ENCODE peak calls at places on chromosomes 6 and 20, in eight cellular contexts. A is right cardiac atrium; Q is CD4-positive, CD25-positive, alpha-beta regulatory T cell; I is aorta; L is uterus; E is cardiac muscle cell; S is AG10803; W is CD8-positive, alpha-beta T cell. V is an unnamed sample.

GRCh38 chr6:143117108-143117507 is 56.4 kb downstream of the AIG1 start:
- DNase-seq in A (no peak), Q (no peak), I (no peak), L (no peak), E (no peak), S (no peak), W (no peak), V (no peak)

GRCh38 chr20:44196278-44196677 is 9.3 kb upstream of the JPH2 start:
- DNase-seq in A (no peak), Q (peak; percentile 27), I (no peak), L (no peak), E (no peak), S (no peak), W (no peak), V (no peak)

GRCh38 chr6:83258517-83258916 is 65.4 kb downstream of the RWDD2A start:
- DNase-seq in A (no peak), Q (no peak), I (no peak), L (no peak), E (peak; percentile 35), S (no peak), W (no peak), V (no peak)

GRCh38 chr6:13484138-13484708 is 3.2 kb downstream of the GFOD1 start:
- DNase-seq in A (no peak), Q (no peak), I (no peak), L (no peak), E (no peak), S (no peak), W (no peak), V (no peak)

GRCh38 chr20:48026981-48027592 is 241.8 kb upstream of the SULF2 start:
- DNase-seq in A (no peak), Q (no peak), I (no peak), L (no peak), E (no peak), S (peak; percentile 39), W (no peak), V (no peak)

GRCh38 chr6:53035549-53036213 is 29.5 kb upstream of the FBXO9 start:
- DNase-seq in A (no peak), Q (no peak), I (no peak), L (no peak), E (no peak), S (no peak), W (no peak), V (no peak)

GRCh38 chr20:57211949-57212889 is 54.2 kb downstream of the BMP7 start:
- DNase-seq in A (peak; percentile 70), Q (no peak), I (peak; percentile 87), L (peak; percentile 68), E (peak; percentile 52), S (peak; percentile 87), W (no peak), V (no peak)

GRCh38 chr6:48140221-48140620 is 29.2 kb upstream of the PTCHD4 start:
- DNase-seq in A (no peak), Q (no peak), I (no peak), L (no peak), E (no peak), S (no peak), W (no peak), V (no peak)

GRCh38 chr6:125798734-125799510 is 8.2 kb downstream of the NCOA7 start:
- DNase-seq in A (no peak), Q (no peak), I (no peak), L (no peak), E (no peak), S (peak; percentile 44), W (no peak), V (peak; percentile 35)

GRCh38 chr20:59055302-59055701 is 12.7 kb upstream of the PRELID3B start:
- DNase-seq in A (no peak), Q (peak; percentile 53), I (no peak), L (no peak), E (no peak), S (no peak), W (no peak), V (no peak)

GRCh38 chr6:157989541-157990289 is 8.1 kb downstream of the SYNJ2 start:
- DNase-seq in A (peak; percentile 64), Q (no peak), I (peak; percentile 80), L (peak; percentile 73), E (peak; percentile 15), S (no peak), W (no peak), V (no peak)

GRCh38 chr20:25484224-25484846 is 76.9 kb downstream of the GINS1 start:
- DNase-seq in A (no peak), Q (no peak), I (no peak), L (no peak), E (no peak), S (no peak), W (no peak), V (no peak)

GRCh38 chr6:93644611-93645010 is 225.3 kb upstream of the EPHA7 start:
- DNase-seq in A (no peak), Q (no peak), I (no peak), L (no peak), E (peak; percentile 22), S (no peak), W (no peak), V (no peak)

GRCh38 chr20:52984451-52984810 is 12.3 kb downstream of the TSHZ2 start:
- DNase-seq in A (no peak), Q (no peak), I (no peak), L (no peak), E (no peak), S (no peak), W (no peak), V (no peak)

GRCh38 chr6:27502508-27503435 is 29.9 kb upstream of the ZNF184 start:
- DNase-seq in A (peak; percentile 55), Q (peak; percentile 71), I (peak; percentile 68), L (peak; percentile 74), E (peak; percentile 47), S (peak; percentile 59), W (peak; percentile 80), V (peak; percentile 31)

GRCh38 chr20:21514553-21515251 is 838 bp upstream of the NKX2-2 start:
- DNase-seq in A (no peak), Q (no peak), I (no peak), L (no peak), E (no peak), S (no peak), W (no peak), V (no peak)

GRCh38 chr6:143583542-143584330 is 72.2 kb upstream of the FUCA2 start:
- DNase-seq in A (no peak), Q (no peak), I (no peak), L (no peak), E (no peak), S (peak; percentile 87), W (no peak), V (no peak)

GRCh38 chr20:47496118-47496517 is 5.6 kb upstream of the NCOA3 start:
- DNase-seq in A (no peak), Q (no peak), I (no peak), L (no peak), E (no peak), S (no peak), W (no peak), V (no peak)

GRCh38 chr6:43221046-43221773 is 8.1 kb downstream of the DNPH1 start:
- DNase-seq in A (no peak), Q (peak; percentile 24), I (no peak), L (no peak), E (no peak), S (peak; percentile 14), W (no peak), V (no peak)

GRCh38 chr20:44720617-44720993 is 5.4 kb downstream of the CCN5 start:
- DNase-seq in A (no peak), Q (no peak), I (peak; percentile 68), L (no peak), E (no peak), S (peak; percentile 86), W (no peak), V (no peak)

GRCh38 chr20:57535297-57535696 is 10.4 kb upstream of the CTCFL start:
- DNase-seq in A (no peak), Q (no peak), I (no peak), L (no peak), E (no peak), S (no peak), W (no peak), V (no peak)

GRCh38 chr20:818001-818664 is 15.4 kb upstream of the FAM110A start:
- DNase-seq in A (no peak), Q (no peak), I (no peak), L (no peak), E (no peak), S (no peak), W (no peak), V (no peak)

GRCh38 chr6:112691289-112691688 is 344.2 kb downstream of the RFPL4B start:
- DNase-seq in A (no peak), Q (no peak), I (no peak), L (no peak), E (no peak), S (peak; percentile 93), W (no peak), V (no peak)

GRCh38 chr20:24102749-24103148 is 114.2 kb upstream of the GGTLC1 start:
- DNase-seq in A (no peak), Q (no peak), I (no peak), L (no peak), E (no peak), S (no peak), W (no peak), V (no peak)

GRCh38 chr20:24109537-24109936 is 121.0 kb upstream of the GGTLC1 start:
- DNase-seq in A (no peak), Q (no peak), I (no peak), L (no peak), E (no peak), S (no peak), W (no peak), V (no peak)

GRCh38 chr20:24109008-24109407 is 120.4 kb upstream of the GGTLC1 start:
- DNase-seq in A (no peak), Q (no peak), I (no peak), L (no peak), E (no peak), S (peak; percentile 23), W (peak; percentile 54), V (no peak)

GRCh38 chr20:24106155-24106800 is 117.7 kb upstream of the GGTLC1 start:
- DNase-seq in A (no peak), Q (no peak), I (no peak), L (no peak), E (no peak), S (no peak), W (no peak), V (no peak)

GRCh38 chr20:24106801-24107158 is 118.2 kb upstream of the GGTLC1 start:
- DNase-seq in A (no peak), Q (no peak), I (no peak), L (no peak), E (no peak), S (no peak), W (no peak), V (no peak)
- H3K4me3 ChIP-seq in A (no peak overlapping the region), Q (no peak overlapping the region), I (no peak overlapping the region), L (no peak overlapping the region), E (no peak overlapping the region), S (no peak overlapping the region), W (no peak overlapping the region), V (no peak overlapping the region)

GRCh38 chr20:9072741-9073310 is 3.9 kb downstream of the PLCB4 start:
- DNase-seq in A (no peak), Q (no peak), I (no peak), L (no peak), E (no peak), S (no peak), W (no peak), V (no peak)
- H3K4me3 ChIP-seq in A (no peak overlapping the region), Q (no peak overlapping the region), I (no peak overlapping the region), L (no peak overlapping the region), E (no peak overlapping the region), S (no peak overlapping the region), W (no peak overlapping the region), V (no peak overlapping the region)

GRCh38 chr6:90896165-90896549 is 309.3 kb upstream of the MAP3K7 start:
- DNase-seq in A (no peak), Q (no peak), I (no peak), L (no peak), E (no peak), S (no peak), W (no peak), V (no peak)
- H3K4me3 ChIP-seq in A (no peak overlapping the region), Q (no peak overlapping the region), I (no peak overlapping the region), L (no peak overlapping the region), E (no peak overlapping the region), S (no peak overlapping the region), W (no peak overlapping the region), V (no peak overlapping the region)

GRCh38 chr20:63819224-63819917 is 11.7 kb downstream of the ZBTB46 start:
- DNase-seq in A (no peak), Q (peak; percentile 28), I (no peak), L (peak; percentile 49), E (no peak), S (peak; percentile 34), W (no peak), V (peak; percentile 57)
- H3K4me3 ChIP-seq in A (no peak overlapping the region), Q (no peak overlapping the region), I (no peak overlapping the region), L (no peak overlapping the region), E (no peak overlapping the region), S (no peak overlapping the region), W (no peak overlapping the region), V (no peak overlapping the region)